ENCODE peak calls at places on chromosomes 13 and 19, in eight cellular contexts. G is breast epithelium; F is body of pancreas; O is IMR-90; I is Peyer's patch; Z is CD4-positive, alpha-beta T cell; X is psoas muscle; V is choroid plexus epithelial cell. L is an unnamed sample.

GRCh38 chr13:22427041-22427440 is 753.7 kb upstream of the SGCG start:
- DNase-seq in G (no peak), O (no peak), I (no peak), Z (no peak), F (no peak), X (no peak), V (no peak), L (no peak)

GRCh38 chr19:8005534-8006256 is at the start of gene ELAVL1:
- DNase-seq in F (peak), I (peak), O (peak), G (peak), X (peak), V (peak), Z (peak), L (peak)

GRCh38 chr19:50896591-50897190 is 14.5 kb downstream of the KLK4 start:
- DNase-seq in I (peak), G (peak), F (peak), X (no peak), O (peak), V (peak), Z (no peak), L (no peak)

GRCh38 chr19:50969413-50969760 is at the start of gene KLK6:
- DNase-seq in X (no peak), G (peak), F (no peak), V (no peak), O (no peak), I (no peak), Z (no peak), L (no peak)

GRCh38 chr19:32322541-32322940 is 22.9 kb upstream of the ZNF507 start:
- DNase-seq in Z (no peak), G (no peak), V (no peak), I (peak), X (no peak), O (no peak), F (no peak), L (no peak)

GRCh38 chr19:41584931-41585330 is 9.0 kb downstream of the CEACAM21 start:
- DNase-seq in X (no peak), F (no peak), Z (no peak), O (no peak), G (no peak), V (no peak), I (no peak), L (no peak)

GRCh38 chr19:54451331-54451871 is 2.4 kb downstream of the LENG8 start:
- DNase-seq in X (no peak), F (no peak), G (no peak), I (no peak), Z (no peak), O (no peak), V (peak), L (no peak)

GRCh38 chr13:48412881-48413351 is at the start of gene LPAR6:
- DNase-seq in Z (no peak), G (no peak), V (peak), O (peak), X (peak), F (no peak), I (no peak), L (no peak)

GRCh38 chr13:55652657-55653056 is 1488.1 kb upstream of the PRR20A start:
- DNase-seq in V (no peak), G (no peak), O (no peak), X (no peak), F (no peak), Z (no peak), I (no peak), L (no peak)

GRCh38 chr19:49327878-49328544 is 3.0 kb upstream of the SLC6A16 start:
- DNase-seq in Z (peak), G (no peak), X (no peak), F (no peak), V (peak), I (peak), O (peak), L (no peak)

DNA sequence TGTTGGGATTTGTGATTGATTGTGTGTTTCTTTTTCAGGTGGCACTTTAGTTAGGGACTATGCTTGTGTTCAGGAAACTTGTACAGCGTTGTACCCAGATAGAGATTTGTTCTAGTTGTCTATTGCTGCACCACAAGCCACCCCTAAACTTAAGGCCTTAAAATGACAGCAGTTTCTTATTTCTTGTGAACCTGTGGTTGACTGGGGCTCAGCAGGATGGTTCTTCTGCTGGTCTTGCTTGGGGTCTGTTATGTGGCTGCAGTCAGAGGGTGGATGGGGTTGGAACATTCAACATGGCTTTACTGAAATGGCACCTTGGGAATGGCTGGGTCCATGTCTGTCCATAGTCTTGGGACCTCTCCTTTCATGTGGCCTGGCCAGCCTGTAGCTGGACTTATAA is 28.3 kb downstream of the SIPA1L3 start:
- DNase-seq in V (no peak), O (no peak), X (no peak), Z (no peak), G (no peak), F (no peak), I (no peak), L (no peak)
- TF ChIP-seq CTCF in V (no peak), O (no peak), X (no peak), Z (no peak), G (no peak), F (no peak), I (no peak), L (no peak)

GRCh38 chr13:61030445-61030844 is 385.2 kb downstream of the PCDH20 start:
- DNase-seq in X (no peak), F (no peak), O (no peak), V (no peak), Z (no peak), G (no peak), I (no peak), L (no peak)
- TF ChIP-seq CTCF in X (no peak), F (no peak), O (no peak), V (no peak), Z (no peak), G (no peak), I (no peak), L (no peak)

DNA sequence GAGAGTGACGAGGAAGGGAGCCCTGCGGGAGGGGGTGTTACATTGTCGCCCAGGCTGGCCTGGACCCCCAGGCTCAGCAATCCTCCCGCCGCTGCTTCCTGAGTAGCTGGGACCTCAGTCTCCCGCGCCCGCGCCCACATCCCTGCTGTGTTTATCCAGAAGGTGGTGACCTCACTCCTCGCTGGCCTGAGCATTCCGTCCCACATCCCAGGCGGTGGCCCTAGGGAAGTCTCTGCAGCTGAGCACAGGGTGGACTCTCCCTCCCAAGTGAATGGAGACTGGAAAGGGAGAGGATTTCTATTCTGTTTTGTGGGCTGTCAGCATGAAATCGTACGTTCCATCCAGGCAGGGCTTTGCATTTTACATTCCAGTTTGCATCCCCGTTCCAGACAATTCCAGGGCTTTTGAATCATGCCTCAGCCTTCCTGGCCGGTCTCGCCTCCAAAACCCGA is 401 bp upstream of the ZNF765 start:
- DNase-seq in I (peak), G (peak), F (peak), Z (no peak), V (no peak), O (peak), X (peak), L (peak)
- TF ChIP-seq CTCF in I (no peak), G (no peak), F (no peak), Z (no peak), V (no peak), O (no peak), X (no peak), L (no peak)

DNA sequence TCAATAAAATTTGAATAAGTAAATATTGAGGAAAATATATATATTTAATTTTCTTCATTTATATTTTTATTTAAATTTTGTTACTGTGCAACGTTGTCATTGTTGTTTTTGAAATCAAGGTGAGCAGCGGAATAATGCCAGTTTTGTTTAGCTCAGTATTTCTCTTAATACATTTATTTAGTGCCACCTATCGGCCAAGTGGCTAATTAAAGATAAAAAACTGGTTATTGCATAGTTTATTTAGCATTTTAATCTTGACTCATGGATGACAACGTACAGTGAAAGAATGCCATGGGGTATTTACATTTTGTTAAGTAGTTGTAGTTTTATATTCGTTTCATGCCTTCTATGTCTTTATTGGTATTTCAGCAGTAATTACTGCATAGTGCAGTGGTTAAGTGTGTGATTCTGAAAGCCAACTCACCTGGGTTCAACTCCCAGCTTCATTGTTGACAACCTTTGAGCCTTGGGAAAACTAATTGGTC is 265.9 kb downstream of the MYO16 start:
- DNase-seq in X (no peak), O (peak), Z (no peak), G (no peak), V (peak), F (no peak), I (no peak), L (no peak)
- TF ChIP-seq CTCF in X (peak), O (peak), Z (peak), G (peak), V (peak), F (peak), I (peak), L (no peak)

GRCh38 chr19:39413269-39413902 is 917 bp downstream of the PLEKHG2 start:
- DNase-seq in V (peak), Z (no peak), O (peak), I (peak), F (peak), G (peak), X (peak), L (no peak)

GRCh38 chr19:39412100-39412866 is at the start of gene PLEKHG2:
- DNase-seq in G (peak), Z (peak), V (peak), X (peak), I (peak), F (peak), O (peak), L (peak)

GRCh38 chr19:39412867-39413268 is 399 bp downstream of the PLEKHG2 start:
- DNase-seq in I (no peak), V (no peak), F (peak), Z (no peak), G (no peak), O (no peak), X (no peak), L (no peak)

GRCh38 chr19:39415111-39416046 is 2.9 kb downstream of the PLEKHG2 start:
- DNase-seq in V (no peak), G (no peak), F (no peak), I (no peak), X (no peak), O (no peak), Z (no peak), L (no peak)

DNA sequence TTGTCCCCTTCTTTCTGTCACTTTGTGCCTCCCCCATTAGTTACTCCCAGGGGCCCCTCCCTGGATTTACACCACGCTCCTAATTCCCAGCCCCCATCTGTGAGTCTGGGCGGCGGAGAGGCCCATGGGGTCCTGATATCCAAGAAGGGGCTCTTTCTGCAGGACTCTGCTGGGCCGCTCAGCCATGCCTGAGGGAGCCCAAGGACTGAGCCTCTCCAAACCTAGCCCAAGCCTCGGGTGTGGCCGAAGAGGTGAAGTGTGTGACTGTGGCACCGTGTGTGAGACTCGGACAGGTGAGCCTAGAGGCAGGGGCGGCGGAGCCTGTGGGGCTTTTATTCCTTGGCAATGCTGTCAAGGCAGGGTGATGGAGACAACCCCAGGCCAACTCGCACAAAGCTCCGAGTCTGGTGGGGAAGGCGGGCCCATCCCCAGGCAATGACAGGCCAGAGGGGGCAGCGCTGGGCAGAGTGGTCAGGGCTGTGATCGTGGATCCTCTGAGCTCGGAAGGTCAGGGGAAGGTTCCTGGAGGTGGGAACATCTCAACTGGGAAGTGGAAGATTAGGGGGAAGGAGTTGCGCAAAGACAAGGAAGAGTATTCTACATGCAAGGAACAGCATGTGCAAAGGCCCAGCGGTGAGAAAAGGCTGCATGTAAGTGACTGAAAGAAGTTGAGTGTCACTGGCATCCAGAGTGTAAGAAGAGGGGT is 1.6 kb downstream of the PLEKHG2 start:
- DNase-seq in G (no peak), F (no peak), I (no peak), Z (no peak), V (no peak), X (peak), O (peak), L (no peak)
- TF ChIP-seq CTCF in G (no peak), F (no peak), I (no peak), Z (no peak), V (peak), X (no peak), O (peak), L (no peak)

DNA sequence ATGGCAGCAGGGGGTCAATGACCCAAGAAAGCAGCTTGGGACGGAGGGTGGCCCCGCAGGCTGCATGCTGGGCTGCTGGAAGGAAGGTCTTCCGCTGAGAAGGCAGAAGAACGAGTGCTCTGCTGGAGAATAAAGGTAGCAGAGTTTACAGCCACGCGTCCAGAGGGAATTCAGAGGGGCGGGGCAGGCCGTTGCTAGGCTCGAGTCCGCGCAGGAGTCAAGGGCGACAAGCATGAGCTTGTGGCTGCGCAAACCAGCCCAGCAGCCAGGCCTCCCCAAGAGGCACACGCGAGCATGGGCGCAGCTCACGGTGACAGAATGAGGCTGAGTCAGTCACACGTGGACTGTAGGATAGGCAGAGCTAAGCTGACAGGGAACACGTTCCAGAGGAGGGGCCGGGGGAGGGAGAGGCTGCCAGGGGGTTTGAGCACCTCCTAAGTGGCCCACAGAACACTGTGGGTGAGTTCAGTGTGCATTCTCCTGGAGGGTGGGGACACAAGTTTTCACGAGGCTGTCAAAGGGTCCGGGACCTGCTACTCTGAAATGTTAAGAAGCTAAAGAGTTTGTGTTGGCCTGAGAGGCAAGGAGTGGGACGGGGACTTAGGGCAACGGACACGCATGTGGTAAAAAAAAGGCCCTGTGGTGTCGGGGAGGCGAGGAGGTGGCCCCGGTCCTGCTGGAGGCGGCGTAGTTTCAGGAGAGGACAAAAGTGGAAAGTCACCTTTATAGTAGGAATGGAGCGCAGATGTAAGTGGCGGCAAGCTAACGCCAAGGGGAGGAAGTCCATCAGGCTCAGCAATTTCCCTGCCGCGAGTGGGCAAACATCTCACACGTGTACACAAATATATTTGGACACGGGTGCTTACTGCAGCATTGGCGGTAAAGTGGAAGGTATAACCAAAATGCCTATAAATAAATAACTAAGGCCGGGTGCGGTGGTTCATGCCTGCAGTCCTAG is 17.7 kb downstream of the RFX2 start:
- DNase-seq in O (peak), F (peak), I (peak), V (peak), X (peak), Z (no peak), G (peak), L (no peak)
- TF ChIP-seq CTCF in O (no peak), F (no peak), I (peak), V (no peak), X (no peak), Z (no peak), G (peak), L (no peak)

GRCh38 chr19:17097593-17098126 is 22.1 kb downstream of the MYO9B start:
- DNase-seq in G (no peak), Z (no peak), I (peak), V (peak), F (no peak), O (peak), X (no peak), L (no peak)
- TF ChIP-seq CTCF in G (no peak), Z (no peak), I (no peak), V (no peak), F (no peak), O (no peak), X (no peak), L (no peak)

DNA sequence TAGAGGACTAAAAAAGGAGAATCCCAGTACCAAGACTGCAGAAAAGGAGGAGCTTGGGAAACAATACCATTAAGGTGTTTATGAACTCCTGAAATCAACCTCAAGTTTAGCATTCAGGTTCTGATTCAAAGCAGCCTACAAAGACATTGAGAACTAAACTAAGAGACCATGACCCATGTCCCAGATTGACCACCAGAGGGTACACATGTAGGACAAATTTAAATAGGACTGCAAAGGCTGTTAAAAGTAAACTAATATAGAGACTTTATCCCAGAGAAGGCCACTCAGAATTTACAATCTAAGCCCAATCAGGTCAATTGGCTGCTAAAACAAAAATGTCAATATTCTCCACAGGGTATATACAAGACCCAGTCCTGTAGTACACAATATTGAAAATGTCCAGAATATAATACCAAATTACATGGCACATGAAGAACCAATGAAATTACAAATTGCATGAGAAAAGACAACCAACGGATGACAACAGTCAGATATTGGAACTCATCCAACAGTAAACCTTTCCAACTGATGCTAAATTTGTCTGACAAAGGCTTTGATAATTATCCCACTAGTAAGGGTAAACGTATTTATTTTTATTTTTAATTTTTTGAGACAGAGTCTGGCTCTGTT is 682.4 kb downstream of the UQCRFS1 start:
- DNase-seq in O (no peak), G (no peak), V (no peak), F (no peak), I (no peak), X (no peak), Z (no peak), L (no peak)
- TF ChIP-seq CTCF in O (no peak), G (no peak), V (no peak), F (no peak), I (no peak), X (no peak), Z (no peak), L (no peak)

L was measured in omental fat pad.